ENCODE peak calls at places on chromosome 13, in ten cellular contexts. T is osteocyte; L is activated T-cell treated with anti-CD3 and anti-CD28 coated beads, Interleukin-2, amount 50 U/mL, for 72 hours; K is pulmonary artery endothelial cell; X is HFFc6; E is fibroblast of lung; U is HS-27A; H is NB4; Q is neural crest cell; D is thoracic aorta. M is an unnamed sample.

GRCh38 chr13:33228645-33229445 is 56.7 kb downstream of the STARD13 start:
- DNase-seq in T (no peak), L (peak), K (no peak), X (peak), E (peak), U (no peak), H (peak), Q (no peak), D (no peak), M (no peak)

GRCh38 chr13:106490887-106491321 is 44.6 kb downstream of the EFNB2 start:
- DNase-seq in T (no peak), L (no peak), K (peak), X (no peak), E (no peak), U (no peak), H (no peak), Q (no peak), D (no peak), M (no peak)

GRCh38 chr13:24127116-24127631 is 33.3 kb upstream of the SPATA13 start:
- DNase-seq in T (no peak), L (peak), K (no peak), X (no peak), E (no peak), U (no peak), H (peak), Q (no peak), D (no peak), M (peak)

GRCh38 chr13:20831254-20831653 is 57.5 kb upstream of the EEF1AKMT1 start:
- DNase-seq in T (no peak), L (no peak), K (no peak), X (no peak), E (no peak), U (no peak), H (no peak), Q (no peak), D (no peak), M (no peak)

GRCh38 chr13:99436686-99437416 is 64.4 kb upstream of the TM9SF2 start:
- DNase-seq in T (peak), L (peak), K (peak), X (peak), E (peak), U (peak), H (peak), Q (peak), D (peak), M (peak)

GRCh38 chr13:78177306-78177705 is 258.7 kb upstream of the EDNRB start:
- DNase-seq in T (no peak), L (no peak), K (no peak), X (no peak), E (no peak), U (no peak), H (no peak), Q (no peak), D (no peak), M (no peak)

GRCh38 chr13:99258210-99258860 is at the start of gene GPR18:
- DNase-seq in T (no peak), L (no peak), K (no peak), X (no peak), E (peak), U (no peak), H (no peak), Q (no peak), D (no peak), M (no peak)

GRCh38 chr13:27661017-27661416 is 39.3 kb downstream of the POLR1D start:
- DNase-seq in T (no peak), L (no peak), K (no peak), X (no peak), E (no peak), U (no peak), H (no peak), Q (no peak), D (no peak), M (no peak)

GRCh38 chr13:110415669-110416068 is 108.6 kb downstream of the COL4A2 start:
- DNase-seq in T (no peak), L (no peak), K (no peak), X (no peak), E (no peak), U (no peak), H (no peak), Q (no peak), D (no peak), M (peak)

GRCh38 chr13:34435338-34435737 is 506.7 kb upstream of the NBEA start:
- DNase-seq in T (no peak), L (no peak), K (no peak), X (peak), E (peak), U (no peak), H (peak), Q (no peak), D (no peak), M (no peak)

GRCh38 chr13:75787249-75787940 is 151.3 kb downstream of the LMO7 start:
- DNase-seq in T (no peak), L (no peak), K (no peak), X (peak), E (no peak), U (no peak), H (no peak), Q (no peak), D (no peak), M (no peak)

GRCh38 chr13:20998649-20999415 is 62.6 kb downstream of the LATS2 start:
- DNase-seq in T (no peak), L (no peak), K (no peak), X (no peak), E (no peak), U (no peak), H (no peak), Q (no peak), D (no peak), M (no peak)

GRCh38 chr13:74449811-74450524 is 315.8 kb upstream of the KLF12 start:
- DNase-seq in T (no peak), L (no peak), K (no peak), X (no peak), E (no peak), U (no peak), H (no peak), Q (no peak), D (no peak), M (no peak)

GRCh38 chr13:110332750-110333149 is 25.7 kb downstream of the COL4A2 start:
- DNase-seq in T (no peak), L (no peak), K (no peak), X (no peak), E (no peak), U (no peak), H (no peak), Q (no peak), D (no peak), M (no peak)

GRCh38 chr13:26041476-26041875 is 10.3 kb downstream of the SHISA2 start:
- DNase-seq in T (peak), L (no peak), K (no peak), X (no peak), E (no peak), U (no peak), H (no peak), Q (no peak), D (no peak), M (no peak)

GRCh38 chr13:83048419-83048818 is 833.9 kb downstream of the SLITRK1 start:
- DNase-seq in T (no peak), L (no peak), K (no peak), X (peak), E (no peak), U (no peak), H (no peak), Q (no peak), D (no peak), M (no peak)

GRCh38 chr13:41458939-41459753 is 1.8 kb downstream of the RGCC start:
- DNase-seq in T (no peak), L (peak), K (peak), X (peak), E (peak), U (no peak), H (peak), Q (peak), D (no peak), M (peak)

GRCh38 chr13:50521750-50522149 is 321.7 kb downstream of the DLEU7 start:
- DNase-seq in T (no peak), L (no peak), K (no peak), X (no peak), E (peak), U (no peak), H (no peak), Q (no peak), D (no peak), M (no peak)

GRCh38 chr13:94176576-94176975 is 302.9 kb downstream of the DCT start:
- DNase-seq in T (no peak), L (no peak), K (no peak), X (no peak), E (peak), U (no peak), H (no peak), Q (no peak), D (no peak), M (no peak)

GRCh38 chr13:51782026-51782710 is 21.8 kb downstream of the DHRS12 start:
- DNase-seq in T (no peak), L (no peak), K (no peak), X (no peak), E (no peak), U (no peak), H (no peak), Q (no peak), D (no peak), M (no peak)

GRCh38 chr13:67258482-67258881 is 28.3 kb upstream of the PCDH9 start:
- DNase-seq in T (no peak), L (no peak), K (no peak), X (no peak), E (no peak), U (no peak), H (no peak), Q (no peak), D (no peak), M (no peak)

GRCh38 chr13:95056266-95056665 is 245.0 kb downstream of the ABCC4 start:
- DNase-seq in T (no peak), L (no peak), K (no peak), X (no peak), E (no peak), U (no peak), H (no peak), Q (no peak), D (no peak), M (no peak)

GRCh38 chr13:73421310-73421912 is 362.6 kb downstream of the KLF5 start:
- DNase-seq in T (no peak), L (peak), K (no peak), X (peak), E (no peak), U (no peak), H (no peak), Q (no peak), D (no peak), M (peak)

GRCh38 chr13:93875527-93875926 is 604.0 kb downstream of the DCT start:
- DNase-seq in T (no peak), L (no peak), K (no peak), X (peak), E (peak), U (no peak), H (no peak), Q (no peak), D (no peak), M (no peak)

GRCh38 chr13:51620165-51620983 is 36.1 kb downstream of the WDFY2 start:
- DNase-seq in T (no peak), L (no peak), K (no peak), X (no peak), E (no peak), U (no peak), H (no peak), Q (no peak), D (no peak), M (no peak)

GRCh38 chr13:110121312-110122083 is 185.5 kb downstream of the COL4A1 start:
- DNase-seq in T (no peak), L (no peak), K (no peak), X (no peak), E (no peak), U (no peak), H (no peak), Q (no peak), D (no peak), M (no peak)

GRCh38 chr13:52459668-52460067 is 4.4 kb downstream of the CKAP2 start:
- DNase-seq in T (no peak), L (no peak), K (no peak), X (peak), E (peak), U (no peak), H (no peak), Q (no peak), D (no peak), M (no peak)

GRCh38 chr13:94811753-94812152 is 99.4 kb upstream of the SOX21 start:
- DNase-seq in T (no peak), L (no peak), K (no peak), X (no peak), E (no peak), U (no peak), H (no peak), Q (no peak), D (no peak), M (no peak)

GRCh38 chr13:110396913-110397379 is 89.9 kb downstream of the COL4A2 start:
- DNase-seq in T (no peak), L (no peak), K (no peak), X (peak), E (peak), U (no peak), H (no peak), Q (no peak), D (peak), M (no peak)

M was measured in stimulated activated naive CD8-positive, alpha-beta T cell treated with anti-CD3 and anti-CD28 coated beads, Interleukin-15, Interleukin-2, amounts not matched to agents 100 U/mL and 50 U/mL, for 24 hours.